ENCODE peak calls at places on chromosomes 13 and 19, in nine cellular contexts. One of them, this sample, is unnamed.

GRCh38 chr19:40370997-40371801 is 18.8 kb downstream of the HIPK4 start:
- DNase-seq in retinal pigment epithelial cell: no peak
- DNase-seq in uterus: no peak
- DNase-seq in lower lobe of right lung: no peak
- DNase-seq in K562: peak
- DNase-seq in tibial nerve: no peak
- DNase-seq in astrocyte of the cerebellum: no peak
- DNase-seq in left ventricle myocardium inferior: no peak
- DNase-seq in lung: no peak
- DNase-seq in this sample: no peak

GRCh38 chr19:55345818-55346724 is 6.4 kb downstream of the KMT5C start:
- DNase-seq in retinal pigment epithelial cell: no peak
- DNase-seq in uterus: peak
- DNase-seq in lower lobe of right lung: peak
- DNase-seq in K562: peak
- DNase-seq in tibial nerve: no peak
- DNase-seq in astrocyte of the cerebellum: no peak
- DNase-seq in left ventricle myocardium inferior: peak
- DNase-seq in lung: no peak
- DNase-seq in this sample: no peak

GRCh38 chr13:70812481-70812880 is 704.2 kb upstream of the KLHL1 start:
- DNase-seq in retinal pigment epithelial cell: peak
- DNase-seq in uterus: no peak
- DNase-seq in lower lobe of right lung: no peak
- DNase-seq in K562: no peak
- DNase-seq in tibial nerve: no peak
- DNase-seq in astrocyte of the cerebellum: peak
- DNase-seq in left ventricle myocardium inferior: no peak
- DNase-seq in lung: no peak
- DNase-seq in this sample: no peak

GRCh38 chr13:60178327-60178726 is 14.6 kb upstream of the DIAPH3 start:
- DNase-seq in retinal pigment epithelial cell: no peak
- DNase-seq in uterus: no peak
- DNase-seq in lower lobe of right lung: no peak
- DNase-seq in K562: no peak
- DNase-seq in tibial nerve: no peak
- DNase-seq in astrocyte of the cerebellum: no peak
- DNase-seq in left ventricle myocardium inferior: no peak
- DNase-seq in lung: no peak
- DNase-seq in this sample: no peak

GRCh38 chr13:26983533-26984315 is 187.9 kb downstream of the USP12 start:
- DNase-seq in retinal pigment epithelial cell: no peak
- DNase-seq in uterus: no peak
- DNase-seq in lower lobe of right lung: no peak
- DNase-seq in K562: no peak
- DNase-seq in tibial nerve: no peak
- DNase-seq in astrocyte of the cerebellum: no peak
- DNase-seq in left ventricle myocardium inferior: no peak
- DNase-seq in lung: no peak
- DNase-seq in this sample: no peak

GRCh38 chr19:47663911-47664771 is 49.1 kb upstream of the EHD2 start:
- DNase-seq in retinal pigment epithelial cell: peak
- DNase-seq in uterus: peak
- DNase-seq in lower lobe of right lung: peak
- DNase-seq in K562: peak
- DNase-seq in tibial nerve: peak
- DNase-seq in astrocyte of the cerebellum: peak
- DNase-seq in left ventricle myocardium inferior: peak
- DNase-seq in lung: peak
- DNase-seq in this sample: peak

GRCh38 chr13:36131215-36131930 is at the start of gene DCLK1:
- DNase-seq in retinal pigment epithelial cell: no peak
- DNase-seq in uterus: peak
- DNase-seq in lower lobe of right lung: peak
- DNase-seq in K562: no peak
- DNase-seq in tibial nerve: peak
- DNase-seq in astrocyte of the cerebellum: peak
- DNase-seq in left ventricle myocardium inferior: peak
- DNase-seq in lung: peak
- DNase-seq in this sample: no peak

GRCh38 chr13:94596575-94596971 is 621 bp upstream of the TGDS start:
- DNase-seq in retinal pigment epithelial cell: no peak
- DNase-seq in uterus: peak
- DNase-seq in lower lobe of right lung: no peak
- DNase-seq in K562: no peak
- DNase-seq in tibial nerve: no peak
- DNase-seq in astrocyte of the cerebellum: no peak
- DNase-seq in left ventricle myocardium inferior: no peak
- DNase-seq in lung: no peak
- DNase-seq in this sample: no peak

GRCh38 chr13:42215578-42216421 is 56.2 kb upstream of the AKAP11 start:
- DNase-seq in retinal pigment epithelial cell: no peak
- DNase-seq in uterus: no peak
- DNase-seq in lower lobe of right lung: no peak
- DNase-seq in K562: peak
- DNase-seq in tibial nerve: no peak
- DNase-seq in astrocyte of the cerebellum: peak
- DNase-seq in left ventricle myocardium inferior: no peak
- DNase-seq in lung: no peak
- DNase-seq in this sample: no peak

GRCh38 chr13:107271226-107271625 is 703.3 kb upstream of the ARGLU1 start:
- DNase-seq in retinal pigment epithelial cell: peak
- DNase-seq in uterus: no peak
- DNase-seq in lower lobe of right lung: no peak
- DNase-seq in K562: no peak
- DNase-seq in tibial nerve: no peak
- DNase-seq in astrocyte of the cerebellum: peak
- DNase-seq in left ventricle myocardium inferior: no peak
- DNase-seq in lung: no peak
- DNase-seq in this sample: no peak

GRCh38 chr19:57830071-57830602 is at the start of gene ZNF587B:
- DNase-seq in retinal pigment epithelial cell: peak
- DNase-seq in uterus: peak
- DNase-seq in lower lobe of right lung: peak
- DNase-seq in K562: peak
- DNase-seq in tibial nerve: no peak
- DNase-seq in astrocyte of the cerebellum: peak
- DNase-seq in left ventricle myocardium inferior: peak
- DNase-seq in lung: peak
- DNase-seq in this sample: no peak
- TF ChIP-seq CTCF in retinal pigment epithelial cell: peak
- TF ChIP-seq CTCF in uterus: no peak
- TF ChIP-seq CTCF in lower lobe of right lung: peak
- TF ChIP-seq CTCF in K562: peak
- TF ChIP-seq CTCF in tibial nerve: no peak
- TF ChIP-seq CTCF in astrocyte of the cerebellum: peak
- TF ChIP-seq CTCF in left ventricle myocardium inferior: peak
- TF ChIP-seq CTCF in lung: no peak
- TF ChIP-seq CTCF in this sample: peak

GRCh38 chr13:101535192-101535746 is 82.8 kb downstream of the ITGBL1 start:
- DNase-seq in retinal pigment epithelial cell: no peak
- DNase-seq in uterus: no peak
- DNase-seq in lower lobe of right lung: no peak
- DNase-seq in K562: no peak
- DNase-seq in tibial nerve: no peak
- DNase-seq in astrocyte of the cerebellum: no peak
- DNase-seq in left ventricle myocardium inferior: no peak
- DNase-seq in lung: no peak
- DNase-seq in this sample: no peak

GRCh38 chr13:101536079-101536478 is 83.6 kb downstream of the ITGBL1 start:
- DNase-seq in retinal pigment epithelial cell: no peak
- DNase-seq in uterus: no peak
- DNase-seq in lower lobe of right lung: no peak
- DNase-seq in K562: no peak
- DNase-seq in tibial nerve: no peak
- DNase-seq in astrocyte of the cerebellum: no peak
- DNase-seq in left ventricle myocardium inferior: no peak
- DNase-seq in lung: no peak
- DNase-seq in this sample: no peak

GRCh38 chr13:101529419-101529818 is 76.9 kb downstream of the ITGBL1 start:
- DNase-seq in retinal pigment epithelial cell: peak
- DNase-seq in uterus: no peak
- DNase-seq in lower lobe of right lung: no peak
- DNase-seq in K562: no peak
- DNase-seq in tibial nerve: no peak
- DNase-seq in astrocyte of the cerebellum: peak
- DNase-seq in left ventricle myocardium inferior: no peak
- DNase-seq in lung: no peak
- DNase-seq in this sample: peak

GRCh38 chr13:101527130-101527529 is 74.7 kb downstream of the ITGBL1 start:
- DNase-seq in retinal pigment epithelial cell: no peak
- DNase-seq in uterus: no peak
- DNase-seq in lower lobe of right lung: no peak
- DNase-seq in K562: no peak
- DNase-seq in tibial nerve: no peak
- DNase-seq in astrocyte of the cerebellum: no peak
- DNase-seq in left ventricle myocardium inferior: no peak
- DNase-seq in lung: no peak
- DNase-seq in this sample: no peak

GRCh38 chr13:101530293-101530692 is 77.8 kb downstream of the ITGBL1 start:
- DNase-seq in retinal pigment epithelial cell: no peak
- DNase-seq in uterus: no peak
- DNase-seq in lower lobe of right lung: no peak
- DNase-seq in K562: no peak
- DNase-seq in tibial nerve: no peak
- DNase-seq in astrocyte of the cerebellum: peak
- DNase-seq in left ventricle myocardium inferior: no peak
- DNase-seq in lung: no peak
- DNase-seq in this sample: no peak
- H3K4me3 ChIP-seq in retinal pigment epithelial cell: no peak
- H3K4me3 ChIP-seq in uterus: no peak
- H3K4me3 ChIP-seq in lower lobe of right lung: no peak
- H3K4me3 ChIP-seq in K562: no peak
- H3K4me3 ChIP-seq in tibial nerve: no peak
- H3K4me3 ChIP-seq in astrocyte of the cerebellum: no peak
- H3K4me3 ChIP-seq in left ventricle myocardium inferior: no peak
- H3K4me3 ChIP-seq in lung: no peak
- H3K4me3 ChIP-seq in this sample: no peak

DNA sequence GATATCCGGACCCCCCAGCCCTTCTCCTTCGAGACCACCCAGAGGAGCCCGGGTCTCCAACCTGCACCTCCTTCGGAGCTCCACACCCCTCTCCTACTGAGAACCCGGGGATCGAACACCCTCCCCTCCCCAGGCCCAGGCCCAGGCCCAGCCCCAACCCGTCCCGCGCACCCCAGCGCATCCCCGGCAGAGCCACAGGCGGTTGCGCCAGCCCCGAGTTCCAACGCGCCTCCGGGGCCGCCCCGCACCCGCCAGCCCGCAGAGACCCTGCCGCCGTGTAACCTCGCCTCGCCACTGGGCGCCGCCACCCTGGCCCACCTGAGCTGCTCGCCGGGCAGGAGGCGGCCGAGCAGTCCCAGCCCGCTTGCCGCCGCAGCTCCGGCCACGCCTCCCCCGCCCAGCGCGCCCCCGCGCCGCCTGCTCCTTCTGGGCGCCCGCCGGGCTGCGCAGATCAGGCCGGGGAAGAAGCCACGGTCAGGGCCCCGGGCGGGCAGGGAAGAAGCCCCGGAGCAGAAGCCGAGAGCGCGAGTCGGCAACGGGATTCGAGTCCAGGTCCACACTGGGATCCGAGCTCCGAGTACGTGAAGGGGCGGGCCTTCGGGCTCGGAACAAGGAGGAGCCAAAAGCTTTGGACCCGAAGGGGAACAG is at the start of gene MBOAT7:
- DNase-seq in retinal pigment epithelial cell: no peak
- DNase-seq in uterus: no peak
- DNase-seq in lower lobe of right lung: no peak
- DNase-seq in K562: peak
- DNase-seq in tibial nerve: no peak
- DNase-seq in astrocyte of the cerebellum: no peak
- DNase-seq in left ventricle myocardium inferior: no peak
- DNase-seq in lung: no peak
- DNase-seq in this sample: no peak
- TF ChIP-seq CTCF in retinal pigment epithelial cell: peak
- TF ChIP-seq CTCF in uterus: peak
- TF ChIP-seq CTCF in lower lobe of right lung: peak
- TF ChIP-seq CTCF in K562: no peak
- TF ChIP-seq CTCF in tibial nerve: peak
- TF ChIP-seq CTCF in astrocyte of the cerebellum: peak
- TF ChIP-seq CTCF in left ventricle myocardium inferior: peak
- TF ChIP-seq CTCF in lung: no peak
- TF ChIP-seq CTCF in this sample: peak

GRCh38 chr13:23634897-23635296 is 64.7 kb downstream of the TNFRSF19 start:
- DNase-seq in retinal pigment epithelial cell: no peak
- DNase-seq in uterus: no peak
- DNase-seq in lower lobe of right lung: no peak
- DNase-seq in K562: no peak
- DNase-seq in tibial nerve: no peak
- DNase-seq in astrocyte of the cerebellum: no peak
- DNase-seq in left ventricle myocardium inferior: no peak
- DNase-seq in lung: no peak
- DNase-seq in this sample: no peak

GRCh38 chr13:23631676-23632622 is 61.7 kb downstream of the TNFRSF19 start:
- DNase-seq in retinal pigment epithelial cell: no peak
- DNase-seq in uterus: no peak
- DNase-seq in lower lobe of right lung: no peak
- DNase-seq in K562: no peak
- DNase-seq in tibial nerve: no peak
- DNase-seq in astrocyte of the cerebellum: no peak
- DNase-seq in left ventricle myocardium inferior: no peak
- DNase-seq in lung: no peak
- DNase-seq in this sample: no peak

GRCh38 chr13:23629566-23630272 is 59.5 kb downstream of the TNFRSF19 start:
- DNase-seq in retinal pigment epithelial cell: no peak
- DNase-seq in uterus: no peak
- DNase-seq in lower lobe of right lung: no peak
- DNase-seq in K562: no peak
- DNase-seq in tibial nerve: no peak
- DNase-seq in astrocyte of the cerebellum: no peak
- DNase-seq in left ventricle myocardium inferior: no peak
- DNase-seq in lung: no peak
- DNase-seq in this sample: no peak

GRCh38 chr13:23630349-23631093 is 60.3 kb downstream of the TNFRSF19 start:
- DNase-seq in retinal pigment epithelial cell: no peak
- DNase-seq in uterus: no peak
- DNase-seq in lower lobe of right lung: no peak
- DNase-seq in K562: no peak
- DNase-seq in tibial nerve: no peak
- DNase-seq in astrocyte of the cerebellum: no peak
- DNase-seq in left ventricle myocardium inferior: no peak
- DNase-seq in lung: no peak
- DNase-seq in this sample: no peak

DNA sequence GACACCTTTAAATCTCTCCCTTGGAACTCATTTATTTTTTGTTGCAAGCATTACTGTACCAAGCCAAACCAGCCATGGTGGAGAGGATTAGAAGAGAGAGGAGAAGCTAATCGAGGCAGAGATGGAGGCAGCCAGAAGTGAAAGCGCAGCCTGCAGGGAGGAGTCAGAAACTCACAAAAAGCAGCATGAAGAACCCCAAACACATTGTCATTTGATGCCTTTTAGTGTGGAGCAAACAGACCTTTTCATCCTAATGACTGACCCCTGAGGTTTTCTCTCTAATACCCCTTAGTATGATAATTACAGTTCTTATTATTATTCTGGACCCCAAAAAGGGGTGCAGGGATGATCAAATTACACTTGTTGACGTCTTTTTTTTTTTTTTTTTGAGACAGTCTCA is 62.5 kb downstream of the TNFRSF19 start:
- DNase-seq in retinal pigment epithelial cell: no peak
- DNase-seq in uterus: no peak
- DNase-seq in lower lobe of right lung: no peak
- DNase-seq in K562: no peak
- DNase-seq in tibial nerve: no peak
- DNase-seq in astrocyte of the cerebellum: no peak
- DNase-seq in left ventricle myocardium inferior: no peak
- DNase-seq in lung: no peak
- DNase-seq in this sample: no peak
- H3K4me3 ChIP-seq in retinal pigment epithelial cell: no peak
- H3K4me3 ChIP-seq in uterus: no peak
- H3K4me3 ChIP-seq in lower lobe of right lung: no peak
- H3K4me3 ChIP-seq in K562: no peak
- H3K4me3 ChIP-seq in tibial nerve: no peak
- H3K4me3 ChIP-seq in astrocyte of the cerebellum: no peak
- H3K4me3 ChIP-seq in left ventricle myocardium inferior: no peak
- H3K4me3 ChIP-seq in lung: no peak
- H3K4me3 ChIP-seq in this sample: no peak

This sample was measured in AG04449.